ENCODE peak calls at places on chromosomes 5 and 9, in four cellular contexts. N is heart right ventricle, F is NB4, O is heart left ventricle. C is an unnamed sample.

GRCh38 chr5:72228957-72229356 is 91.1 kb downstream of the MRPS27 start:
- DNase-seq in F (peak), N (peak), O (peak), C (no peak)

GRCh38 chr5:31886206-31886605 is 247.3 kb downstream of the PDZD2 start:
- DNase-seq in O (no peak), N (no peak), F (no peak), C (no peak)

GRCh38 chr5:173318338-173318737 is 9.9 kb downstream of the STC2 start:
- DNase-seq in O (no peak), N (no peak), F (no peak), C (no peak)

GRCh38 chr5:157571357-157571827 is 4.2 kb downstream of the ADAM19 start:
- DNase-seq in O (no peak), N (no peak), F (peak), C (peak)

GRCh38 chr5:337565-338130 is 16.1 kb downstream of the AHRR start:
- DNase-seq in N (no peak), O (no peak), F (peak), C (no peak)

GRCh38 chr9:85178486-85178885 is 509.0 kb downstream of the NTRK2 start:
- DNase-seq in N (no peak), O (no peak), F (no peak), C (no peak)

GRCh38 chr5:15106530-15107283 is 235.1 kb upstream of the ANKH start:
- DNase-seq in O (no peak), N (no peak), F (no peak), C (no peak)

GRCh38 chr5:145463634-145464033 is 371.5 kb downstream of the PRELID2 start:
- DNase-seq in F (no peak), N (no peak), O (no peak), C (no peak)

GRCh38 chr5:1324719-1325190 is 20.1 kb downstream of the CLPTM1L start:
- DNase-seq in O (peak), N (no peak), F (no peak), C (no peak)

GRCh38 chr9:116039312-116039711 is 114.3 kb upstream of the PAPPA start:
- DNase-seq in F (no peak), O (no peak), N (no peak), C (no peak)

GRCh38 chr9:114112778-114113585 is 13.9 kb upstream of the KIF12 start:
- DNase-seq in N (peak), F (no peak), O (peak), C (no peak)

GRCh38 chr9:93451762-93452709 is 551 bp downstream of the FAM120A start:
- DNase-seq in N (peak), F (peak), O (peak), C (peak)

GRCh38 chr5:141992349-141992963 is 20.4 kb downstream of the GNPDA1 start:
- DNase-seq in F (peak), O (peak), N (peak), C (peak)

GRCh38 chr5:149313151-149313841 is 32.0 kb upstream of the GRPEL2 start:
- DNase-seq in N (no peak), F (no peak), O (no peak), C (no peak)

GRCh38 chr5:77413049-77413448 is 79.1 kb downstream of the WDR41 start:
- DNase-seq in F (no peak), O (no peak), N (no peak), C (no peak)

GRCh38 chr9:134442087-134442470 is 115.8 kb downstream of the RXRA start:
- DNase-seq in N (peak), F (peak), O (no peak), C (no peak)

GRCh38 chr9:29691758-29692407 is 2118.6 kb upstream of the C9orf72 start:
- DNase-seq in F (peak), N (no peak), O (no peak), C (peak)

GRCh38 chr5:17087035-17087434 is 130.4 kb upstream of the BASP1 start:
- DNase-seq in O (no peak), N (no peak), F (no peak), C (no peak)

GRCh38 chr5:168897387-168898122 is 318.4 kb upstream of the PANK3 start:
- DNase-seq in F (no peak), N (no peak), O (no peak), C (no peak)

GRCh38 chr5:178637356-178638069 is 10.7 kb upstream of the CLK4 start:
- DNase-seq in F (no peak), N (no peak), O (no peak), C (no peak)

GRCh38 chr5:101390317-101390908 is 487.3 kb upstream of the ST8SIA4 start:
- DNase-seq in N (no peak), O (no peak), F (peak), C (peak)

GRCh38 chr5:157273131-157273556 is 7.2 kb downstream of the CYFIP2 start:
- DNase-seq in N (no peak), F (peak), O (no peak), C (peak)

GRCh38 chr5:36177715-36178556 is 26.0 kb downstream of the SKP2 start:
- DNase-seq in O (no peak), F (peak), N (no peak), C (peak)

GRCh38 chr9:137454145-137454505 is 5.0 kb downstream of the NSMF start:
- DNase-seq in N (peak), F (peak), O (peak), C (peak)

GRCh38 chr9:137456061-137456863 is 2.9 kb downstream of the NSMF start:
- DNase-seq in F (no peak), O (no peak), N (no peak), C (no peak)

GRCh38 chr9:137455361-137455991 is 3.7 kb downstream of the NSMF start:
- DNase-seq in N (no peak), F (no peak), O (peak), C (no peak)

GRCh38 chr9:137453643-137454081 is 5.5 kb downstream of the NSMF start:
- DNase-seq in O (peak), F (peak), N (peak), C (peak)

GRCh38 chr9:137454506-137455360 is 4.4 kb downstream of the NSMF start:
- DNase-seq in F (no peak), O (peak), N (no peak), C (no peak)
- TF ChIP-seq CTCF in F (no peak), O (no peak), N (no peak), C (no peak)

DNA sequence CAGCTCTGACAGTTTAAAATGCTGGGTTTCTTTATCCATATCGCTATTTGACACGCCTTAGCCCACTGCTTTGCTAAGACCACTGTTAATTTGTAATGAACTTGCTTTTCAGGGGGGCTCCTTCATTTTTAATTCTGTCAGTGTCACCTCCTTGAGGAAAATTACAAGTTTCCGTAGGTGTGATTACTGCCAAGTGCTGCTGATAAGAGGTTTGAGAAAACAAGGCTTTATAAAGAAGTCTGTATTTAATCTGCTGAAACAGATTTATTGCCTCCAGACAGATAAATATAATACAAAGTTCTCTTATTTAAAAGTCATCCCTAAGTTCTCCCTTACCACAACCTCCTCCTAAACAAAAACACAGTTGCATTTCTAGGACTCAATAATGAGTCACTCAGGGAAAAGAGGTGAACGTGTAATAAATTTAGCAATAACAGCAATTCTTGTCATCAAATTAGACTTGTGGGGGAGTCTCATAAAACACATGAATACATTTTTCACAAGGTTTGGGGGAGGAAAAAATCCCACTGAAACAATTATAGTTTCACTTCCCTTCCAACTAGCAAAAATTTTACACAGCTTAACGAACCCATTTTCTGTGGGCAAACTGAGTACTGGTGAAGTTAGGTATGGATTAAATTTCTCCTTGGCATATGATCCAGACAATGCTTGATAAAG is 72.8 kb downstream of the MAPKAP1 start:
- DNase-seq in F (peak), O (no peak), N (no peak), C (peak)
- H3K4me3 ChIP-seq in F (no peak), O (no peak), N (no peak), C (peak)

GRCh38 chr9:111038336-111039202 is at the start of gene LPAR1:
- DNase-seq in N (peak), O (peak), F (no peak), C (peak)

GRCh38 chr9:111036946-111037743 is 1.1 kb downstream of the LPAR1 start:
- DNase-seq in O (no peak), N (no peak), F (no peak), C (peak)

GRCh38 chr9:111036068-111036789 is 2.0 kb downstream of the LPAR1 start:
- DNase-seq in O (peak), F (no peak), N (peak), C (peak)

GRCh38 chr9:111039203-111039907 is 1.1 kb upstream of the LPAR1 start:
- DNase-seq in N (no peak), O (no peak), F (no peak), C (peak)

GRCh38 chr9:111037744-111038335 is 430 bp downstream of the LPAR1 start:
- DNase-seq in O (peak), F (no peak), N (peak), C (peak)
- TF ChIP-seq CTCF in O (no peak), F (no peak), N (peak), C (peak)

GRCh38 chr9:132141948-132142594 is 19.8 kb upstream of the NTNG2 start:
- DNase-seq in F (no peak), N (no peak), O (no peak), C (no peak)
- H3K4me3 ChIP-seq in F (no peak), N (no peak), O (peak), C (no peak)

GRCh38 chr9:128636024-128636390 is 20.6 kb downstream of the DYNC2I2 start:
- DNase-seq in O (peak), F (no peak), N (peak), C (no peak)
- TF ChIP-seq CTCF in O (peak), F (no peak), N (peak), C (no peak)

GRCh38 chr5:73607228-73607627 is 18.8 kb upstream of the ARHGEF28 start:
- DNase-seq in O (no peak), N (no peak), F (no peak), C (no peak)
- H3K4me3 ChIP-seq in O (no peak), N (no peak), F (no peak), C (no peak)

GRCh38 chr5:135964670-135965320 is 10.0 kb upstream of the LECT2 start:
- DNase-seq in F (no peak), O (no peak), N (no peak), C (no peak)
- TF ChIP-seq CTCF in F (no peak), O (peak), N (no peak), C (no peak)

DNA sequence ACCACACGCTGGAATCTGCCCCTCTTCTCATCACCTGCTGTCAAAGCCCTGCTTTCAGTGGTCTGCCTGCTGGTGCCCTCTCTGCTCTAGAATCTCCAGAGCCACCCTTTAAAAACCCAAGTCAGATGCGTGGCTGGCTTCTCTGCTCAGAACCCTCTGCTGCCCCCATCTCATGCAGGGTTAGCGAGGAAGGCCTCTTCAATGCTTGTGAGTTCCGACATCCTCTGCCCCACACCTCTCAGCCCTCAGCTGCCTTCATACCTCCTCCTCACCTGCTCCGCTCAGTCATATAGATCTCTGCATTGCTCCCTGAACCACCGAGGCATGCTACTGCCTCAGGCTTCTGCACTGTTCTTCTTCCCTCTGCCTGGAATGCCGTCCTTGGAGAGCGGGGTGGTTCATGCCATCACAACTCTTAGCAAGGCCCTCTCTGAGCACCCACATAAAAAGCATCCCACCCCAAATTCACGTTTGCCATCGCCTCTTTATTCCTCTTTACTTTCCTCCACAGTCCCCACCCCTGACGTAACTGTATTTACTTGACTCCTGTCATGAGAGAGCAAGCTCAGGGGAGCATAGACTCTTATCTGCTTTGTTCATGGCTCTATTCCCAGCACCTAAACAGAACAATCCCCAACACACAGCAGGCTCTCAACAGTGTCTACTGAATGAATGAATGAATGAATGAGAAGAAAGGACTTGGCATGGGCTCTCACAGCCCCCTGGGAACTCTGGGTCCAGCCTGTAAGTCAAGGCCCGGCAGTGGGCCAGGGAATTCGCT is 10.4 kb downstream of the SHB start:
- DNase-seq in O (no peak), F (no peak), N (no peak), C (no peak)
- H3K4me3 ChIP-seq in O (no peak), F (no peak), N (no peak), C (no peak)

C was measured in GM12865.